ENCODE peak calls at places on chromosomes 3 and 15, in seven cellular contexts. One of them, this sample, is unnamed.
A peak's percentile ranks its signal among the peaks of the same experiment; 100 is the strongest.

GRCh38 chr3:126494831-126495230 is 19.1 kb upstream of the ZXDC start:
- DNase-seq in HepG2: no peak
- DNase-seq in upper lobe of right lung: no peak
- DNase-seq in foreskin fibroblast: no peak
- DNase-seq in dorsolateral prefrontal cortex: no peak
- DNase-seq in lower lobe of right lung: peak; percentile 30
- DNase-seq in heart left ventricle: no peak
- DNase-seq in this sample: no peak

GRCh38 chr3:194879991-194880939 is 194.6 kb downstream of the FAM43A start:
- DNase-seq in HepG2: no peak
- DNase-seq in upper lobe of right lung: no peak
- DNase-seq in foreskin fibroblast: peak; percentile 68
- DNase-seq in dorsolateral prefrontal cortex: peak; percentile 24
- DNase-seq in lower lobe of right lung: no peak
- DNase-seq in heart left ventricle: peak; percentile 82
- DNase-seq in this sample: no peak

GRCh38 chr3:43879166-43879565 is 188.4 kb downstream of the ABHD5 start:
- DNase-seq in HepG2: no peak
- DNase-seq in upper lobe of right lung: no peak
- DNase-seq in foreskin fibroblast: peak; percentile 58
- DNase-seq in dorsolateral prefrontal cortex: no peak
- DNase-seq in lower lobe of right lung: no peak
- DNase-seq in heart left ventricle: no peak
- DNase-seq in this sample: peak; percentile 52

GRCh38 chr3:8077126-8077525 is 424.5 kb upstream of the LMCD1 start:
- DNase-seq in HepG2: no peak
- DNase-seq in upper lobe of right lung: no peak
- DNase-seq in foreskin fibroblast: no peak
- DNase-seq in dorsolateral prefrontal cortex: no peak
- DNase-seq in lower lobe of right lung: no peak
- DNase-seq in heart left ventricle: no peak
- DNase-seq in this sample: no peak

GRCh38 chr3:175741951-175742350 is 882.8 kb downstream of the NAALADL2 start:
- DNase-seq in HepG2: no peak
- DNase-seq in upper lobe of right lung: no peak
- DNase-seq in foreskin fibroblast: peak; percentile 64
- DNase-seq in dorsolateral prefrontal cortex: no peak
- DNase-seq in lower lobe of right lung: no peak
- DNase-seq in heart left ventricle: no peak
- DNase-seq in this sample: peak; percentile 35

GRCh38 chr3:169501777-169502320 is 161.7 kb downstream of the MECOM start:
- DNase-seq in HepG2: no peak
- DNase-seq in upper lobe of right lung: no peak
- DNase-seq in foreskin fibroblast: no peak
- DNase-seq in dorsolateral prefrontal cortex: no peak
- DNase-seq in lower lobe of right lung: no peak
- DNase-seq in heart left ventricle: no peak
- DNase-seq in this sample: no peak

GRCh38 chr15:38522922-38523321 is 41.7 kb downstream of the RASGRP1 start:
- DNase-seq in HepG2: no peak
- DNase-seq in upper lobe of right lung: no peak
- DNase-seq in foreskin fibroblast: no peak
- DNase-seq in dorsolateral prefrontal cortex: no peak
- DNase-seq in lower lobe of right lung: no peak
- DNase-seq in heart left ventricle: no peak
- DNase-seq in this sample: no peak

GRCh38 chr3:157447026-157447694 is 10.5 kb downstream of the PTX3 start:
- DNase-seq in HepG2: no peak
- DNase-seq in upper lobe of right lung: no peak
- DNase-seq in foreskin fibroblast: peak; percentile 80
- DNase-seq in dorsolateral prefrontal cortex: no peak
- DNase-seq in lower lobe of right lung: no peak
- DNase-seq in heart left ventricle: no peak
- DNase-seq in this sample: peak; percentile 53

GRCh38 chr3:72938471-72939265 is 50.8 kb downstream of the GXYLT2 start:
- DNase-seq in HepG2: peak; percentile 81
- DNase-seq in upper lobe of right lung: no peak
- DNase-seq in foreskin fibroblast: peak; percentile 96
- DNase-seq in dorsolateral prefrontal cortex: peak; percentile 7
- DNase-seq in lower lobe of right lung: no peak
- DNase-seq in heart left ventricle: peak; percentile 60
- DNase-seq in this sample: peak; percentile 83

GRCh38 chr3:171790574-171790897 is 19.7 kb downstream of the PLD1 start:
- DNase-seq in HepG2: no peak
- DNase-seq in upper lobe of right lung: no peak
- DNase-seq in foreskin fibroblast: no peak
- DNase-seq in dorsolateral prefrontal cortex: no peak
- DNase-seq in lower lobe of right lung: no peak
- DNase-seq in heart left ventricle: no peak
- DNase-seq in this sample: no peak

GRCh38 chr15:22980189-22981136 is at the start of gene CYFIP1:
- DNase-seq in HepG2: peak; percentile 68
- DNase-seq in upper lobe of right lung: peak; percentile 95
- DNase-seq in foreskin fibroblast: peak; percentile 96
- DNase-seq in dorsolateral prefrontal cortex: peak; percentile 73
- DNase-seq in lower lobe of right lung: peak; percentile 90
- DNase-seq in heart left ventricle: peak; percentile 90
- DNase-seq in this sample: peak; percentile 93

GRCh38 chr3:127200086-127200691 is 7.3 kb downstream of the PRR23E start:
- DNase-seq in HepG2: no peak
- DNase-seq in upper lobe of right lung: no peak
- DNase-seq in foreskin fibroblast: no peak
- DNase-seq in dorsolateral prefrontal cortex: no peak
- DNase-seq in lower lobe of right lung: no peak
- DNase-seq in heart left ventricle: no peak
- DNase-seq in this sample: no peak

GRCh38 chr3:114218578-114219185 is 18.7 kb downstream of the ZNF80 start:
- DNase-seq in HepG2: no peak
- DNase-seq in upper lobe of right lung: no peak
- DNase-seq in foreskin fibroblast: no peak
- DNase-seq in dorsolateral prefrontal cortex: no peak
- DNase-seq in lower lobe of right lung: no peak
- DNase-seq in heart left ventricle: no peak
- DNase-seq in this sample: no peak
- H3K4me3 ChIP-seq in HepG2: no peak overlapping the region
- H3K4me3 ChIP-seq in upper lobe of right lung: no peak overlapping the region
- H3K4me3 ChIP-seq in foreskin fibroblast: no peak overlapping the region
- H3K4me3 ChIP-seq in dorsolateral prefrontal cortex: no peak overlapping the region
- H3K4me3 ChIP-seq in lower lobe of right lung: no peak overlapping the region
- H3K4me3 ChIP-seq in heart left ventricle: no peak overlapping the region
- H3K4me3 ChIP-seq in this sample: no peak overlapping the region

DNA sequence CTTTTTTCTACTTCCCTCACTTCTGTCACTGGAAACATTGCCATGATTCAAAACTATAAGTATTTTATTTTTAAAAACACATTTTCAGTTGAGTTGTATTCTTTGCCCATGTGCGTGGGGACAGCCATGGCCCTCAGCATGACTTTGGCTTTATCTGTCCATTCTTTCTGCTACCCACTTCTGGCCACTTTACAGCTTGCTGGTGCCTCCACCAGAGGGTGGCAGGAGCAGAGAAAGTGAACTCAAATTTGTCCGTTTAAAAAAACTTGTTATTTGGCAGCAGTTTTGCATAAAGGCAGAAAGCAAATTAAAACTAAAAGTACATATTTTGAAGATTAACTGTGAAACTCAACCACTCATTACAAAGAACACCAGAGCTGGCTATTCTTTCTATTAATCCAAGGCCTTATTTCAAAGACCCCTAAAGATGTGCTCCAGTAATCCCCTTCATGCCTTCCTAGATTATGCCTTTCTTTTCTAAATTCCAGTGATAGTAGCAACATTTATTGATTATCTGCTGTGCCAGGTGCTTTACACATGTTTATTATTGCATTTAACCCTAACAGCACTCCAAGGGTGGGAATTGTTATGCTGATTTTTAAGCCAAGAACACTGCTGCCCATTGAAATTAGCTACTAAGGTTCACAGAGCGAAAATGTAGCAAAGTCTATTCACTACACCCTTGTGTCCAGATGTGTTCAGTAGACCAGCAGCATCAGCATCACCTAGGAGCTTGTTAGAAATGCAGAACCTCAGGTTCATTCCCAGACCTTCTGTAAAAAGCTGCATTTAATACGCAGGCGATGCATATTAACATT is 134.8 kb downstream of the THRB start:
- DNase-seq in HepG2: no peak
- DNase-seq in upper lobe of right lung: no peak
- DNase-seq in foreskin fibroblast: peak; percentile 38
- DNase-seq in dorsolateral prefrontal cortex: no peak
- DNase-seq in lower lobe of right lung: no peak
- DNase-seq in heart left ventricle: no peak
- DNase-seq in this sample: no peak
- TF ChIP-seq CTCF in HepG2: peak; percentile 49
- TF ChIP-seq CTCF in upper lobe of right lung: no peak
- TF ChIP-seq CTCF in foreskin fibroblast: no peak
- TF ChIP-seq CTCF in dorsolateral prefrontal cortex: peak; percentile 23
- TF ChIP-seq CTCF in lower lobe of right lung: no peak
- TF ChIP-seq CTCF in heart left ventricle: peak; percentile 45
- TF ChIP-seq CTCF in this sample: peak; percentile 42

DNA sequence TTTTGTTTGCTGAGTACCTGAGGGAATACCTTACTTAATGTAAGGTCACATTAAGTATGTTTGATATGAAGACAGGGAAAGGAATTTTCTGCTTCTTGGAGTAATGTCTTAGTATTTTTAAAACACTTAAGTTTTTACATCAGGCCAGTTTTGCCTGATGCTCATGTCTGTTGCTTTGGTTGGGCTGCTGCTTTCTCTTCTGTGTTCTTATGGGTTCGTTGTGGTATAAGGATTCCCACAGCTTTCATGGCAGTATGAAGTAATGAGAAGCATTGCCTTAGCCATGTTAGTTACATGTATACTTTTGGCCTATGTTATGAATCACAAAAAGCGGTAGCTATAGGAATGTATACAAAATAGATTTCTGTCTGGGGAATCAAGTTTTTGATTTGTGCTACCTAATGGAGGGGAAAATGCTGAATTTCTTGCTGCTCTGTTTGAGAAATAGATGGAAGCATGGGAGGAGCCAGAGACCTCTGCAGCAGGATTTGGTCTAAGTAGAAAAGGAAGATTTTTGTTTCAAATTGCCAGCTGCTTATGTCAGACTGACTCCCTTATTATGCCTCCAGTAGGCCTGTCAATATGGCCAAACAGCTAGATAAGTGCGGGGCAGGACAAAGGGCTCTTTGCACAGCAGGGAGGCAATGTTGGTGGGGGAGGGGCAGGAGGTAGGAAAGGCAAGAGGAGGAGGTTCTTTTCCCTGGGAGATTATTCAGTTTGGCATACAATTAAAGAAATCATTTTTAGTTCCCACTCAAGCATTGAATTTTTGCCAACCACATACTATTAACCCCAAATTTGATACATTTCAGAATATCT is 5.2 kb downstream of the SETD5 start:
- DNase-seq in HepG2: peak; percentile 88
- DNase-seq in upper lobe of right lung: no peak
- DNase-seq in foreskin fibroblast: peak; percentile 21
- DNase-seq in dorsolateral prefrontal cortex: peak; percentile 44
- DNase-seq in lower lobe of right lung: no peak
- DNase-seq in heart left ventricle: no peak
- DNase-seq in this sample: peak; percentile 30
- H3K4me3 ChIP-seq in HepG2: peak overlapping the region; percentile 96
- H3K4me3 ChIP-seq in upper lobe of right lung: no peak overlapping the region
- H3K4me3 ChIP-seq in foreskin fibroblast: peak overlapping the region; percentile 19
- H3K4me3 ChIP-seq in dorsolateral prefrontal cortex: peak overlapping the region; percentile 26
- H3K4me3 ChIP-seq in lower lobe of right lung: no peak overlapping the region
- H3K4me3 ChIP-seq in heart left ventricle: no peak overlapping the region
- H3K4me3 ChIP-seq in this sample: peak overlapping the region; percentile 19

GRCh38 chr3:129402210-129402609 is 26.2 kb downstream of the EFCAB12 start:
- DNase-seq in HepG2: no peak
- DNase-seq in upper lobe of right lung: no peak
- DNase-seq in foreskin fibroblast: no peak
- DNase-seq in dorsolateral prefrontal cortex: no peak
- DNase-seq in lower lobe of right lung: no peak
- DNase-seq in heart left ventricle: no peak
- DNase-seq in this sample: no peak

GRCh38 chr3:129402616-129403015 is 25.8 kb downstream of the EFCAB12 start:
- DNase-seq in HepG2: no peak
- DNase-seq in upper lobe of right lung: no peak
- DNase-seq in foreskin fibroblast: no peak
- DNase-seq in dorsolateral prefrontal cortex: no peak
- DNase-seq in lower lobe of right lung: no peak
- DNase-seq in heart left ventricle: no peak
- DNase-seq in this sample: no peak

GRCh38 chr3:129399895-129400357 is 28.5 kb downstream of the EFCAB12 start:
- DNase-seq in HepG2: no peak
- DNase-seq in upper lobe of right lung: no peak
- DNase-seq in foreskin fibroblast: no peak
- DNase-seq in dorsolateral prefrontal cortex: no peak
- DNase-seq in lower lobe of right lung: no peak
- DNase-seq in heart left ventricle: no peak
- DNase-seq in this sample: no peak

GRCh38 chr3:129398803-129399144 is 29.7 kb downstream of the EFCAB12 start:
- DNase-seq in HepG2: no peak
- DNase-seq in upper lobe of right lung: no peak
- DNase-seq in foreskin fibroblast: peak; percentile 47
- DNase-seq in dorsolateral prefrontal cortex: peak; percentile 5
- DNase-seq in lower lobe of right lung: no peak
- DNase-seq in heart left ventricle: peak; percentile 23
- DNase-seq in this sample: peak; percentile 35

GRCh38 chr3:129399145-129399894 is 29.1 kb downstream of the EFCAB12 start:
- DNase-seq in HepG2: peak; percentile 95
- DNase-seq in upper lobe of right lung: peak; percentile 81
- DNase-seq in foreskin fibroblast: peak; percentile 97
- DNase-seq in dorsolateral prefrontal cortex: peak; percentile 75
- DNase-seq in lower lobe of right lung: peak; percentile 78
- DNase-seq in heart left ventricle: peak; percentile 89
- DNase-seq in this sample: peak; percentile 97
- TF ChIP-seq CTCF in HepG2: peak; percentile 84
- TF ChIP-seq CTCF in upper lobe of right lung: peak; percentile 84
- TF ChIP-seq CTCF in foreskin fibroblast: peak; percentile 89
- TF ChIP-seq CTCF in dorsolateral prefrontal cortex: peak; percentile 76
- TF ChIP-seq CTCF in lower lobe of right lung: peak; percentile 80
- TF ChIP-seq CTCF in heart left ventricle: peak; percentile 94
- TF ChIP-seq CTCF in this sample: peak; percentile 81

DNA sequence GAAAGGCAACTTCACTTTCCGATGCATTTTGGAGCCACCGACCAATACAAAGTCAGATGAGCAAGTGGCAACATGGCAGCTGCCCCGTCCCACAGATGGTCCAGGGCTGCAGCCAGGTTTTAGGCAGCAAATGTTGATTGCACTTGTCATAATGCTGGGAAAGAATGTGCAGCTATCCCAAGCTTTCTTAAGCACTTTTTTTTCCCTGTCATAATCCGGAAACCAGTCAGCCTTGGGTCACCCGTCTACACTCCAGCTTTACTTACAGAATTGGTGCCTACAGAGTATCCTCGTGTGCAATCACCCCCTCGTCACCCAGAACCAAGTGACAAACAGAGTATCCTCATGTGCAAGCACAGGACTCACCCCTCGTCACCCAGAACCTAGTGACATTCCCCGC is 147.7 kb downstream of the CHSY1 start:
- DNase-seq in HepG2: no peak
- DNase-seq in upper lobe of right lung: no peak
- DNase-seq in foreskin fibroblast: no peak
- DNase-seq in dorsolateral prefrontal cortex: no peak
- DNase-seq in lower lobe of right lung: no peak
- DNase-seq in heart left ventricle: no peak
- DNase-seq in this sample: no peak
- H3K4me3 ChIP-seq in HepG2: no peak overlapping the region
- H3K4me3 ChIP-seq in upper lobe of right lung: no peak overlapping the region
- H3K4me3 ChIP-seq in foreskin fibroblast: no peak overlapping the region
- H3K4me3 ChIP-seq in dorsolateral prefrontal cortex: no peak overlapping the region
- H3K4me3 ChIP-seq in lower lobe of right lung: no peak overlapping the region
- H3K4me3 ChIP-seq in heart left ventricle: no peak overlapping the region
- H3K4me3 ChIP-seq in this sample: no peak overlapping the region